ENCODE peak calls at places on chromosomes 7 and 10, in four cellular contexts. F, E, T and O are unnamed samples.

GRCh38 chr7:70631732-70632131 is 500.2 kb upstream of the GALNT17 start:
- DNase-seq in F (no peak), E (no peak), T (no peak), O (no peak)

GRCh38 chr10:89580243-89580642 is 44.8 kb upstream of the SLC16A12 start:
- DNase-seq in F (no peak), E (no peak), T (no peak), O (no peak)

GRCh38 chr7:110461621-110462020 is 629.3 kb upstream of the LRRN3 start:
- DNase-seq in F (no peak), E (no peak), T (no peak), O (no peak)

GRCh38 chr10:24350111-24350921 is 141.4 kb downstream of the KIAA1217 start:
- DNase-seq in F (no peak), E (no peak), T (no peak), O (no peak)

GRCh38 chr7:3042861-3043489 is 692 bp downstream of the CARD11 start:
- DNase-seq in F (no peak), E (no peak), T (no peak), O (peak)

GRCh38 chr10:34423607-34424325 is 391.3 kb downstream of the PARD3 start:
- DNase-seq in F (no peak), E (no peak), T (no peak), O (no peak)

GRCh38 chr10:98033515-98033914 is 3.1 kb upstream of the CRTAC1 start:
- DNase-seq in F (no peak), E (no peak), T (no peak), O (no peak)

GRCh38 chr10:24096281-24096680 is 112.7 kb upstream of the KIAA1217 start:
- DNase-seq in F (no peak), E (no peak), T (no peak), O (no peak)

GRCh38 chr10:930415-931325 is 835 bp downstream of the LARP4B start:
- DNase-seq in F (no peak), E (peak), T (no peak), O (peak)

GRCh38 chr10:70830185-70830584 is 14.4 kb downstream of the SGPL1 start:
- DNase-seq in F (no peak), E (no peak), T (no peak), O (peak)

GRCh38 chr10:123381271-123381670 is 227.1 kb downstream of the BUB3 start:
- DNase-seq in F (no peak), E (peak), T (no peak), O (no peak)

GRCh38 chr10:129104266-129105045 is 362.6 kb upstream of the MGMT start:
- DNase-seq in F (no peak), E (no peak), T (no peak), O (no peak)

GRCh38 chr10:103605359-103606156 is 112.1 kb downstream of the NEURL1 start:
- DNase-seq in F (no peak), E (peak), T (no peak), O (no peak)

GRCh38 chr10:19119191-19119590 is 70.6 kb downstream of the MALRD1 start:
- DNase-seq in F (no peak), E (no peak), T (no peak), O (no peak)

GRCh38 chr7:105036217-105037168 is 22.5 kb downstream of the KMT2E start:
- DNase-seq in F (no peak), E (no peak), T (no peak), O (no peak)

GRCh38 chr10:10658157-10658556 is 359.5 kb upstream of the CELF2 start:
- DNase-seq in F (no peak), E (peak), T (no peak), O (no peak)

GRCh38 chr10:72276421-72277339 is 3.0 kb downstream of the DDIT4 start:
- DNase-seq in F (peak), E (peak), T (no peak), O (peak)

GRCh38 chr7:157559596-157560257 is 222.9 kb downstream of the DNAJB6 start:
- DNase-seq in F (no peak), E (no peak), T (no peak), O (no peak)

GRCh38 chr7:76260171-76260703 is 42.2 kb upstream of the HSPB1 start:
- DNase-seq in F (no peak), E (peak), T (peak), O (no peak)

GRCh38 chr10:119705434-119705831 is 20.4 kb upstream of the INPP5F start:
- DNase-seq in F (no peak), E (no peak), T (no peak), O (no peak)

GRCh38 chr7:43501881-43502280 is 81.0 kb upstream of the STK17A start:
- DNase-seq in F (no peak), E (peak), T (no peak), O (no peak)

GRCh38 chr10:28054211-28054888 is 55.5 kb upstream of the ODAD2 start:
- DNase-seq in F (no peak), E (peak), T (no peak), O (no peak)

GRCh38 chr10:30737931-30738391 is 108.4 kb upstream of the LYZL2 start:
- DNase-seq in F (no peak), E (no peak), T (no peak), O (no peak)

GRCh38 chr10:43045246-43045621 is 31.6 kb upstream of the RET start:
- DNase-seq in F (no peak), E (no peak), T (no peak), O (no peak)

GRCh38 chr7:6508539-6508938 is 42.7 kb downstream of the GRID2IP start:
- DNase-seq in F (no peak), E (no peak), T (no peak), O (no peak)

GRCh38 chr7:93117852-93118530 is at the start of gene SAMD9:
- DNase-seq in F (peak), E (peak), T (no peak), O (peak)

GRCh38 chr10:131559450-131559911 is 248.0 kb upstream of the TCERG1L start:
- DNase-seq in F (no peak), E (no peak), T (no peak), O (no peak)

GRCh38 chr10:103975169-103975568 is 8.2 kb downstream of the SLK start:
- DNase-seq in F (no peak), E (no peak), T (no peak), O (no peak)

GRCh38 chr7:135349746-135350145 is 116.1 kb downstream of the STRA8 start:
- DNase-seq in F (no peak), E (peak), T (no peak), O (no peak)

GRCh38 chr10:8810677-8811076 is 756.2 kb downstream of the GATA3 start:
- DNase-seq in F (no peak), E (no peak), T (no peak), O (no peak)